ENCODE peak calls at places on chromosomes 16 and 17, in five cellular contexts. F is cardiac fibroblast, K is lower lobe of right lung, D is fibroblast of pulmonary artery, U is cardiac muscle cell. G is an unnamed sample.

GRCh38 chr16:47858333-47859067 is 297.3 kb downstream of the ABCC12 start:
- DNase-seq in F (no peak), K (no peak), D (peak), U (no peak), G (no peak)

GRCh38 chr16:50247906-50248608 is 18.3 kb upstream of the ADCY7 start:
- DNase-seq in F (no peak), K (no peak), D (no peak), U (no peak), G (no peak)

GRCh38 chr16:5551909-5552308 is 454.3 kb upstream of the EEF2KMT start:
- DNase-seq in F (no peak), K (no peak), D (no peak), U (no peak), G (no peak)

GRCh38 chr17:44438634-44439033 is 49.2 kb upstream of the ITGA2B start:
- DNase-seq in F (no peak), K (no peak), D (no peak), U (peak), G (no peak)

GRCh38 chr16:35639233-35640205 is 2180.1 kb downstream of the TP53TG3F start:
- DNase-seq in F (no peak), K (no peak), D (no peak), U (no peak), G (no peak)

GRCh38 chr17:725746-726145 is 6.7 kb upstream of the TLCD3A start:
- DNase-seq in F (no peak), K (no peak), D (no peak), U (no peak), G (no peak)

GRCh38 chr17:77217566-77217965 is 76.8 kb downstream of the SEC14L1 start:
- DNase-seq in F (no peak), K (no peak), D (no peak), U (no peak), G (no peak)

GRCh38 chr17:21357281-21357680 is 18.9 kb upstream of the KCNJ12 start:
- DNase-seq in F (no peak), K (no peak), D (no peak), U (no peak), G (no peak)

GRCh38 chr16:84318091-84318975 is 23.7 kb downstream of the WFDC1 start:
- DNase-seq in F (no peak), K (no peak), D (no peak), U (no peak), G (no peak)

GRCh38 chr17:44324092-44324570 is 492 bp downstream of the SLC25A39 start:
- DNase-seq in F (no peak), K (peak), D (no peak), U (peak), G (no peak)

GRCh38 chr16:15976929-15977637 is 27.7 kb downstream of the ABCC1 start:
- DNase-seq in F (peak), K (no peak), D (peak), U (no peak), G (no peak)

DNA sequence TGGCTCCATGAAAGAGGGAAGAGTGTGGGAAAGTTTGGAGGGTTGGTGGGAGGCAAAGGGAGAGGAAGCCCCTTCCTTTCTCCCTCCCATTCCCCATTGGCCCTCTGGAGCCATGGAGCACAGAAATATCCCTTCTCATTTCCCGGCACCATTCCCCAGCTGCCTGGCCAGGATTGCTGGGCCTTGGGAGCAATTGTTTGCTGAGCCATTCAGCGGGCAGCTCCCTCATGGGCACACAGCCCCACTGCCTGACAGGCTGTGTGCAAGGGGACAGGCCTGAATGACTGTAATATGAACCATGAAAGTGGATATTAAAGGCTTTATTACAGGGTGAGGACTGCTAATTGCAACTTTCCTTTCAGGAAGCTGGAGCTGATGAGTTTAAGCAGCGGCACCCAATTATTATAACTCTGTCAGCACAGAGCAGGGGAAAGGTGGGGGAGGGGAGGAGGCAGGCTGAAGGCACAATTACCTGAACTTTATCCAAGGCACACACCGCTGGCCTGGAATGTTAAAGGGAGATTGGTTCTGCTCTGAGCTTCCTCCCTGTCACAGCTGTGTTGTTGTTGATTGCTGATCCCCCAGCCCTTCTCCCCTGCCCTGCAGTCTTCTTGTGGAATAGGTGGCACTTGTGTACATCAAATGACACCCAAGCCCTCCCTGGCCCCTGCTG is 159.8 kb upstream of the SDK2 start:
- DNase-seq in F (no peak), K (no peak), D (no peak), U (no peak), G (no peak)
- H3K4me3 ChIP-seq in F (no peak), K (no peak), D (no peak), U (no peak), G (no peak)

GRCh38 chr17:81913394-81914102 is 2.3 kb upstream of the PCYT2 start:
- DNase-seq in F (no peak), K (no peak), D (no peak), U (no peak), G (no peak)

GRCh38 chr17:81911277-81911961 is at the start of gene PCYT2:
- DNase-seq in F (peak), K (peak), D (peak), U (peak), G (peak)

GRCh38 chr17:81912441-81913309 is 1.5 kb upstream of the PCYT2 start:
- DNase-seq in F (no peak), K (no peak), D (no peak), U (no peak), G (no peak)

GRCh38 chr17:81910840-81911276 is 341 bp downstream of the PCYT2 start:
- DNase-seq in F (no peak), K (no peak), D (no peak), U (peak), G (no peak)

DNA sequence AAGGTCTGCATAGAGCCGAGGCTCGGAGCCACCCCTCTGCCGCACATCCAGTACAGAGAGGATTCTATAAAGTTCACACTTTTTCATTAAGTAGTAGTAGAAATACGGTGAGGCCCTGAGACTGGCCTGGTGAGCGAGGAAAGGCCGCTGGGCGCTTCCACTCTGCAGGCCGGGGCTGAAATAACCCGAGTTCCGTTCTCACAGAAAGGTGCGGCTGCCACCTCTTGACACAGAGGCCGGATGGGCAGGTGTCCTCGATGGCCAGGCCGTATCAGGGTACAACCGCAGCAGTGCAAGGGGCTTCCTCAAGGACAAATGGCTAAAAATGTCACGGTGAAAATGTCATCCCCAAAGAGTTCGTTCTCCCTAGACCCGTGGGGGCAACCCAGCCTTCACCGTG is 770 bp upstream of the PCYT2 start:
- DNase-seq in F (no peak), K (no peak), D (no peak), U (no peak), G (no peak)
- H3K4me3 ChIP-seq in F (no peak), K (peak), D (no peak), U (peak), G (no peak)

GRCh38 chr17:45848405-45848804 is 3.7 kb downstream of the SPPL2C start:
- DNase-seq in F (no peak), K (no peak), D (no peak), U (no peak), G (no peak)
- H3K4me3 ChIP-seq in F (no peak), K (no peak), D (no peak), U (no peak), G (no peak)

DNA sequence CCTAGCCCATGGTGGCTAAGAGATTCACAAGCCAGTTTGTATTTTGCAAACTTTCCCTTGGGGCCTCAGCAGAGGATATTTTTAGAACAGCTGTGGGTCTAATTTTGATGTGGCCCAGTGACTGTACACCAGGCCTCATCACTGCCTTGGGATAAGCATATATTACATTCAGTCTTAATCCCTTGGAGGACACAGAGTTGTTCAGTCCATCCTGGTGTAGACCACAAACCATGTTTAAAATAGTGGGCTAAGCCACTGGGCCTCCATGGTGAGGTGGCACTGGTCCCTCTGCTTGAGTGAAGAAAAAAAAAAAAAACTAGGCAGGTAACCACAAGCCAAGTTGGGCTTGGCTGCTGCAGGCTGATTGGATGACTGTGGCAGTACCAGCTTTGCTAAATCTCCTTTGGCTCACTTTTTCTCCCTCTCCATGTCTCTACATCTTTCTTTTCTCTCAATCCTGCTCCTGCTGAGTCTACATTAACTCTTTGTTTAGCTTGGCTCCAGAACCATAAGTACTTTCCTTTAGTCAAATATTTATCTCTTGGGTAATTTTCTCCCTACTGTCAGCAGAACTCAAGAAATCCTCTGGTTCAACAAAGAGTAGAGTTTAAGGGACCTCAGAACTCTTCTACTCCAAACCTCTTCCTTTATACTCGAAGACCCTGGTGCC is 120.0 kb upstream of the TBX2 start:
- DNase-seq in F (no peak), K (no peak), D (no peak), U (no peak), G (no peak)
- H3K4me3 ChIP-seq in F (no peak), K (no peak), D (no peak), U (no peak), G (no peak)

GRCh38 chr17:59761385-59762021 is 54.0 kb downstream of the VMP1 start:
- DNase-seq in F (peak), K (no peak), D (peak), U (peak), G (no peak)
- H3K4me3 ChIP-seq in F (no peak), K (no peak), D (no peak), U (no peak), G (no peak)

G was measured in effector memory CD4-positive, alpha-beta T cell.